ENCODE peak calls at places on chromosome 13, in ten cellular contexts. O, A, N, G, S, Z, P, U, L and E are unnamed samples.

GRCh38 chr13:44759723-44760360 is 183.7 kb upstream of the TSC22D1 start:
- DNase-seq in N (no peak), Z (no peak), G (peak), P (no peak), U (no peak), S (peak), A (peak), L (no peak), O (peak), E (no peak)

GRCh38 chr13:87498681-87499080 is 172.5 kb upstream of the SLITRK5 start:
- DNase-seq in N (peak), G (no peak), P (no peak), U (no peak), Z (no peak), S (peak), O (peak), L (no peak), A (peak), E (no peak)

GRCh38 chr13:70237131-70237530 is 128.9 kb upstream of the KLHL1 start:
- DNase-seq in N (no peak), Z (no peak), O (no peak), S (peak), A (no peak), P (no peak), G (no peak), U (no peak), L (no peak), E (no peak)

GRCh38 chr13:113065406-113066141 is 40.0 kb upstream of the F7 start:
- DNase-seq in A (no peak), N (no peak), O (no peak), Z (no peak), U (no peak), G (no peak), P (no peak), L (no peak), S (peak), E (no peak)

GRCh38 chr13:33842207-33842606 is 24.3 kb downstream of the RFC3 start:
- DNase-seq in O (no peak), L (no peak), S (no peak), Z (no peak), U (no peak), P (no peak), G (no peak), A (no peak), N (no peak), E (no peak)

GRCh38 chr13:40271511-40271910 is 394.9 kb downstream of the FOXO1 start:
- DNase-seq in L (no peak), O (no peak), A (no peak), G (peak), U (no peak), N (no peak), Z (no peak), P (no peak), S (no peak), E (no peak)

GRCh38 chr13:87778128-87778527 is 107.0 kb downstream of the SLITRK5 start:
- DNase-seq in P (no peak), A (no peak), Z (no peak), L (no peak), N (no peak), O (no peak), S (no peak), U (no peak), G (no peak), E (no peak)

GRCh38 chr13:111586291-111586690 is 265.8 kb downstream of the TEX29 start:
- DNase-seq in U (no peak), S (no peak), L (no peak), N (no peak), Z (no peak), A (no peak), P (no peak), O (no peak), G (no peak), E (no peak)

GRCh38 chr13:60583196-60583908 is 186.3 kb downstream of the TDRD3 start:
- DNase-seq in A (no peak), Z (peak), L (peak), G (no peak), S (peak), O (peak), N (no peak), U (no peak), P (no peak), E (no peak)

GRCh38 chr13:60019119-60019993 is 144.4 kb downstream of the DIAPH3 start:
- DNase-seq in L (no peak), G (no peak), Z (peak), N (no peak), U (no peak), A (peak), S (peak), P (peak), O (peak), E (peak)

GRCh38 chr13:114063545-114064515 is 68.6 kb downstream of the RASA3 start:
- DNase-seq in L (no peak), A (peak), O (peak), U (no peak), G (peak), Z (peak), N (no peak), S (peak), P (no peak), E (no peak)

GRCh38 chr13:103883152-103883551 is 816.9 kb upstream of the SLC10A2 start:
- DNase-seq in S (peak), P (no peak), Z (peak), U (peak), A (peak), O (peak), N (peak), L (peak), G (peak), E (no peak)

GRCh38 chr13:94595006-94595942 is 678 bp downstream of the TGDS start:
- DNase-seq in L (peak), N (peak), G (no peak), Z (no peak), O (peak), S (peak), P (peak), A (peak), U (peak), E (peak)

GRCh38 chr13:44768233-44768632 is 192.1 kb upstream of the TSC22D1 start:
- DNase-seq in N (no peak), O (no peak), A (no peak), S (no peak), Z (no peak), L (no peak), U (no peak), P (peak), G (no peak), E (peak)

GRCh38 chr13:97432917-97433726 is 847 bp upstream of the RAP2A start:
- DNase-seq in Z (peak), P (peak), S (peak), N (peak), U (peak), O (peak), G (peak), A (peak), L (peak), E (peak)

GRCh38 chr13:65638572-65639168 is 1591.5 kb downstream of the PCDH9 start:
- DNase-seq in Z (peak), N (peak), P (peak), U (peak), S (peak), O (peak), G (no peak), A (peak), L (peak), E (peak)

GRCh38 chr13:67549331-67549730 is 319.2 kb upstream of the PCDH9 start:
- DNase-seq in U (no peak), O (peak), S (peak), G (no peak), A (peak), N (no peak), P (no peak), Z (no peak), L (no peak), E (no peak)

GRCh38 chr13:45951724-45952123 is 100.2 kb upstream of the SIAH3 start:
- DNase-seq in N (no peak), Z (no peak), L (no peak), A (no peak), U (no peak), G (no peak), P (no peak), S (no peak), O (no peak), E (no peak)

GRCh38 chr13:31172535-31172934 is 10.8 kb upstream of the HSPH1 start:
- DNase-seq in Z (peak), U (peak), A (peak), G (no peak), L (no peak), N (no peak), P (no peak), O (peak), S (peak), E (no peak)

GRCh38 chr13:96032717-96033116 is 20.5 kb downstream of the UGGT2 start:
- DNase-seq in S (no peak), G (no peak), O (no peak), U (no peak), Z (no peak), N (no peak), L (no peak), P (no peak), A (no peak), E (no peak)

GRCh38 chr13:48158915-48159314 is 64.0 kb upstream of the MED4 start:
- DNase-seq in G (no peak), S (no peak), U (no peak), A (no peak), L (no peak), P (no peak), N (no peak), Z (no peak), O (no peak), E (no peak)

GRCh38 chr13:32117696-32118095 is 86.1 kb downstream of the FRY start:
- DNase-seq in P (no peak), L (no peak), S (no peak), G (peak), Z (no peak), O (no peak), U (no peak), A (no peak), N (no peak), E (no peak)

GRCh38 chr13:113607477-113608245 is 23.1 kb downstream of the TFDP1 start:
- DNase-seq in S (no peak), Z (no peak), P (no peak), A (no peak), G (no peak), O (no peak), U (no peak), N (no peak), L (no peak), E (no peak)

GRCh38 chr13:101152184-101152583 is 264.1 kb downstream of the NALCN start:
- DNase-seq in U (no peak), S (no peak), N (no peak), G (no peak), L (no peak), O (no peak), P (no peak), Z (no peak), A (no peak), E (no peak)

GRCh38 chr13:64505511-64505910 is 2724.6 kb downstream of the PCDH9 start:
- DNase-seq in G (no peak), O (peak), N (no peak), Z (no peak), P (no peak), U (no peak), A (peak), S (peak), L (no peak), E (no peak)

GRCh38 chr13:73449258-73449657 is 390.5 kb downstream of the KLF5 start:
- DNase-seq in P (no peak), O (no peak), N (no peak), A (peak), S (no peak), L (no peak), U (no peak), Z (no peak), G (no peak), E (no peak)

GRCh38 chr13:96388598-96388997 is 298.7 kb downstream of the HS6ST3 start:
- DNase-seq in Z (no peak), L (peak), N (no peak), G (no peak), A (no peak), O (no peak), S (no peak), P (no peak), U (no peak), E (no peak)

GRCh38 chr13:33260168-33261098 is 25.1 kb downstream of the STARD13 start:
- DNase-seq in A (no peak), Z (no peak), S (peak), P (no peak), L (no peak), N (no peak), U (no peak), G (no peak), O (peak), E (no peak)

GRCh38 chr13:32639502-32640105 is 53.4 kb downstream of the PDS5B start:
- DNase-seq in P (peak), A (peak), G (peak), O (peak), N (peak), L (peak), S (peak), Z (peak), U (peak), E (peak)

GRCh38 chr13:101618440-101619187 is 166.1 kb downstream of the ITGBL1 start:
- DNase-seq in S (no peak), L (no peak), U (no peak), O (no peak), A (no peak), N (no peak), P (no peak), Z (no peak), G (no peak), E (no peak)

GRCh38 chr13:28568286-28568685 is 73.4 kb upstream of the FLT1 start:
- DNase-seq in G (peak), U (no peak), N (no peak), A (no peak), Z (no peak), S (no peak), O (peak), L (no peak), P (no peak), E (no peak)

GRCh38 chr13:35260316-35260715 is 216.2 kb downstream of the MAB21L1 start:
- DNase-seq in S (no peak), O (no peak), P (no peak), A (peak), N (no peak), G (no peak), U (no peak), L (no peak), Z (no peak), E (no peak)

GRCh38 chr13:104314321-104314720 is 1248.1 kb upstream of the SLC10A2 start:
- DNase-seq in S (no peak), G (no peak), L (no peak), N (no peak), Z (no peak), U (no peak), P (no peak), O (no peak), A (no peak), E (no peak)

GRCh38 chr13:113851826-113852535 is 11.9 kb downstream of the GAS6 start:
- DNase-seq in P (no peak), S (no peak), A (no peak), L (peak), U (no peak), O (no peak), Z (no peak), G (no peak), N (no peak), E (no peak)

GRCh38 chr13:43493496-43494000 is 293.2 kb downstream of the ENOX1 start:
- DNase-seq in Z (no peak), G (no peak), O (no peak), P (no peak), U (no peak), A (no peak), S (no peak), L (no peak), N (no peak), E (no peak)

GRCh38 chr13:25397763-25398162 is 26.0 kb downstream of the ATP8A2 start:
- DNase-seq in P (no peak), N (no peak), U (no peak), S (no peak), O (no peak), L (peak), A (no peak), Z (no peak), G (no peak), E (no peak)
- TF ChIP-seq CTCF in P (no peak), N (no peak), U (no peak), S (no peak), O (no peak), L (no peak), A (no peak), Z (no peak), G (no peak), E (no peak)

GRCh38 chr13:84844473-84844872 is 954.7 kb downstream of the SLITRK6 start:
- DNase-seq in P (no peak), S (peak), G (no peak), N (no peak), Z (no peak), U (peak), L (no peak), A (peak), O (peak), E (peak)
- TF ChIP-seq CTCF in P (peak), S (peak), G (no peak), N (peak), Z (peak), U (peak), L (peak), A (peak), O (peak), E (peak)

GRCh38 chr13:27044837-27045570 is 126.6 kb downstream of the USP12 start:
- DNase-seq in O (no peak), Z (no peak), U (no peak), N (no peak), L (no peak), G (no peak), P (no peak), S (peak), A (no peak), E (peak)

GRCh38 chr13:27040826-27041108 is 130.8 kb downstream of the USP12 start:
- DNase-seq in G (no peak), A (no peak), S (no peak), L (no peak), P (no peak), U (no peak), N (no peak), O (no peak), Z (no peak), E (no peak)

GRCh38 chr13:27041341-27041740 is 130.3 kb downstream of the USP12 start:
- DNase-seq in P (no peak), A (no peak), G (no peak), Z (no peak), S (no peak), O (no peak), U (no peak), L (no peak), N (no peak), E (no peak)

GRCh38 chr13:27039171-27039701 is 132.4 kb downstream of the USP12 start:
- DNase-seq in P (no peak), G (no peak), A (no peak), U (no peak), O (no peak), L (no peak), N (no peak), Z (no peak), S (no peak), E (no peak)

GRCh38 chr13:27043013-27043412 is 128.6 kb downstream of the USP12 start:
- DNase-seq in Z (peak), P (no peak), S (peak), L (no peak), N (no peak), A (peak), O (peak), U (peak), G (no peak), E (no peak)
- TF ChIP-seq CTCF in Z (no peak), P (no peak), S (no peak), L (no peak), N (no peak), A (no peak), O (no peak), U (no peak), G (no peak), E (no peak)

DNA sequence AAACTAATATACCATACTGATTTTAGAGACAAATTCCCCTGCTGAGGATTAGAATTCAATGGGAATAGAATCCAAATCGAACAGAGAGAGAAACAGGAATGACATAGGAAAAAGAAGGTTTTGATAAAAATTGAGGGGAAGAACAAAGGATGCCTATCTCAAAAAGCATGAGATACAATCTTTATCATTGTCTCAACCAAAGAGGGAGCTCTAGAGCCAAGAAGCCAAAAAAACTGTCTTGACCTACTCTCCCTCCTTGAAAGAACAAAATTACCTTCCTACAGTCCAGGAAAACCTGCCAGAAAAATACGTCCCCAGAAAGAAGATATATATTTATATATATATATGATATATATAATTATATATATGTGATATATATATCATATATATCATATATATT is 39.2 kb upstream of the MIR17HG start:
- DNase-seq in L (no peak), P (no peak), U (no peak), A (no peak), N (no peak), Z (no peak), O (no peak), S (no peak), G (no peak), E (no peak)
- TF ChIP-seq CTCF in L (peak), P (peak), U (no peak), A (peak), N (peak), Z (no peak), O (peak), S (peak), G (no peak), E (peak)

DNA sequence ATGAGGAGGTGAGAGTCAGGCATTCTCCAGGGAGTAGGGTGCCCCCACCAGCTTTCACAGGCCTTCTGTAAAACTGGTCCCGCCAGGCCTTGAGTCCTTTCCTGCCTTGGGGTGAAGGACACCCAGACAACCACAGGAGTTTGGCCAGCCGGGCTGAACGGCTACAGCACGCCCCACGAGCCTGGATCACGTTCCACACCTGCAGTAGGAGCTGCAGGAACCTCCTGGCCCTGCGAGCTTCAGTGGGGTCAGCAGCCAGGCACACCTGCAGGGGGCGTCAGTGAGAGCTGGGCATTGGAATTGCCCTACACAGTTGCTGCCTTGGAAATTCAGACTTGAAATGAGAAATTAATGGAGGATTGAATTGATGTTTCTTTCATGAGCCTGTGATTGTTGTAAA is 45.7 kb downstream of the COL4A2 start:
- DNase-seq in Z (no peak), N (no peak), O (no peak), L (peak), P (no peak), U (no peak), S (no peak), A (no peak), G (no peak), E (no peak)
- TF ChIP-seq CTCF in Z (no peak), N (peak), O (peak), L (peak), P (peak), U (no peak), S (peak), A (no peak), G (peak), E (peak)